ENCODE peak calls at places on chromosome 17, in five cellular contexts. One of them, this sample, is unnamed.

GRCh38 chr17:80919331-80920284 is 72.0 kb upstream of the CHMP6 start:
- DNase-seq in tibial nerve: no peak
- DNase-seq in prostate gland: no peak
- DNase-seq in upper lobe of right lung: peak; percentile 54
- DNase-seq in fibroblast of lung: no peak
- DNase-seq in this sample: peak; percentile 21

GRCh38 chr17:33218657-33219298 is 74.3 kb downstream of the ASIC2 start:
- DNase-seq in upper lobe of right lung: no peak
- DNase-seq in tibial nerve: no peak
- DNase-seq in prostate gland: no peak
- DNase-seq in fibroblast of lung: peak; percentile 51
- DNase-seq in this sample: no peak

GRCh38 chr17:6138761-6139446 is 68.7 kb downstream of the WSCD1 start:
- DNase-seq in upper lobe of right lung: no peak
- DNase-seq in prostate gland: no peak
- DNase-seq in tibial nerve: no peak
- DNase-seq in fibroblast of lung: no peak
- DNase-seq in this sample: no peak

GRCh38 chr17:69761767-69762321 is 313.2 kb upstream of the KCNJ16 start:
- DNase-seq in prostate gland: no peak
- DNase-seq in upper lobe of right lung: no peak
- DNase-seq in tibial nerve: peak; percentile 48
- DNase-seq in fibroblast of lung: peak; percentile 93
- DNase-seq in this sample: no peak

GRCh38 chr17:4728124-4728523 is 3.1 kb upstream of the MED11 start:
- DNase-seq in upper lobe of right lung: no peak
- DNase-seq in tibial nerve: no peak
- DNase-seq in prostate gland: no peak
- DNase-seq in fibroblast of lung: no peak
- DNase-seq in this sample: no peak

GRCh38 chr17:4375039-4375748 is 8.7 kb upstream of the UBE2G1 start:
- DNase-seq in fibroblast of lung: no peak
- DNase-seq in tibial nerve: no peak
- DNase-seq in upper lobe of right lung: no peak
- DNase-seq in prostate gland: no peak
- DNase-seq in this sample: no peak

GRCh38 chr17:76997981-76998531 is 129.9 kb downstream of the MGAT5B start:
- DNase-seq in upper lobe of right lung: no peak
- DNase-seq in prostate gland: no peak
- DNase-seq in fibroblast of lung: no peak
- DNase-seq in tibial nerve: no peak
- DNase-seq in this sample: no peak

GRCh38 chr17:71180801-71181385 is 939.9 kb upstream of the SOX9 start:
- DNase-seq in tibial nerve: no peak
- DNase-seq in prostate gland: peak; percentile 20
- DNase-seq in upper lobe of right lung: no peak
- DNase-seq in fibroblast of lung: peak; percentile 74
- DNase-seq in this sample: no peak

GRCh38 chr17:47726796-47727703 is 6.0 kb upstream of the TBX21 start:
- DNase-seq in fibroblast of lung: no peak
- DNase-seq in tibial nerve: no peak
- DNase-seq in prostate gland: no peak
- DNase-seq in upper lobe of right lung: no peak
- DNase-seq in this sample: no peak

GRCh38 chr17:78667741-78668640 is 90.8 kb upstream of the DNAH17 start:
- DNase-seq in prostate gland: no peak
- DNase-seq in fibroblast of lung: no peak
- DNase-seq in upper lobe of right lung: peak; percentile 23
- DNase-seq in tibial nerve: no peak
- DNase-seq in this sample: peak; percentile 17

GRCh38 chr17:77087650-77088454 is 52.9 kb upstream of the SEC14L1 start:
- DNase-seq in fibroblast of lung: no peak
- DNase-seq in tibial nerve: no peak
- DNase-seq in upper lobe of right lung: no peak
- DNase-seq in prostate gland: no peak
- DNase-seq in this sample: no peak

GRCh38 chr17:76869209-76869877 is 1.1 kb downstream of the MGAT5B start:
- DNase-seq in prostate gland: no peak
- DNase-seq in fibroblast of lung: no peak
- DNase-seq in tibial nerve: no peak
- DNase-seq in upper lobe of right lung: no peak
- DNase-seq in this sample: no peak

GRCh38 chr17:46262271-46262670 is 32.7 kb upstream of the LRRC37A start:
- DNase-seq in tibial nerve: no peak
- DNase-seq in fibroblast of lung: no peak
- DNase-seq in upper lobe of right lung: no peak
- DNase-seq in prostate gland: no peak
- DNase-seq in this sample: no peak

GRCh38 chr17:36808181-36808661 is 129.1 kb upstream of the LHX1 start:
- DNase-seq in tibial nerve: no peak
- DNase-seq in fibroblast of lung: no peak
- DNase-seq in prostate gland: no peak
- DNase-seq in upper lobe of right lung: no peak
- DNase-seq in this sample: no peak

GRCh38 chr17:75487351-75488070 is 27.8 kb downstream of the CASKIN2 start:
- DNase-seq in fibroblast of lung: no peak
- DNase-seq in prostate gland: no peak
- DNase-seq in tibial nerve: no peak
- DNase-seq in upper lobe of right lung: peak; percentile 69
- DNase-seq in this sample: no peak

GRCh38 chr17:50481648-50482047 is 3.0 kb downstream of the RSAD1 start:
- DNase-seq in tibial nerve: no peak
- DNase-seq in upper lobe of right lung: no peak
- DNase-seq in prostate gland: no peak
- DNase-seq in fibroblast of lung: no peak
- DNase-seq in this sample: no peak

GRCh38 chr17:45785373-45786193 is 1.5 kb downstream of the CRHR1 start:
- DNase-seq in prostate gland: no peak
- DNase-seq in fibroblast of lung: no peak
- DNase-seq in upper lobe of right lung: no peak
- DNase-seq in tibial nerve: no peak
- DNase-seq in this sample: peak; percentile 53

GRCh38 chr17:58189436-58190146 is 2.9 kb upstream of the EPX start:
- DNase-seq in tibial nerve: peak; percentile 12
- DNase-seq in prostate gland: no peak
- DNase-seq in upper lobe of right lung: peak; percentile 88
- DNase-seq in fibroblast of lung: peak; percentile 74
- DNase-seq in this sample: no peak

GRCh38 chr17:45397796-45398195 is 34.9 kb downstream of the ARHGAP27 start:
- DNase-seq in tibial nerve: no peak
- DNase-seq in upper lobe of right lung: no peak
- DNase-seq in prostate gland: no peak
- DNase-seq in fibroblast of lung: no peak
- DNase-seq in this sample: no peak

GRCh38 chr17:39462644-39463375 is 1.5 kb downstream of the CDK12 start:
- DNase-seq in prostate gland: no peak
- DNase-seq in fibroblast of lung: peak; percentile 5
- DNase-seq in upper lobe of right lung: peak; percentile 63
- DNase-seq in tibial nerve: no peak
- DNase-seq in this sample: no peak

GRCh38 chr17:66167189-66167815 is 24.6 kb downstream of the CEP112 start:
- DNase-seq in prostate gland: no peak
- DNase-seq in upper lobe of right lung: no peak
- DNase-seq in tibial nerve: no peak
- DNase-seq in fibroblast of lung: no peak
- DNase-seq in this sample: no peak

GRCh38 chr17:80819422-80820164 is 172.0 kb upstream of the CHMP6 start:
- DNase-seq in upper lobe of right lung: peak; percentile 59
- DNase-seq in fibroblast of lung: no peak
- DNase-seq in prostate gland: no peak
- DNase-seq in tibial nerve: no peak
- DNase-seq in this sample: no peak

DNA sequence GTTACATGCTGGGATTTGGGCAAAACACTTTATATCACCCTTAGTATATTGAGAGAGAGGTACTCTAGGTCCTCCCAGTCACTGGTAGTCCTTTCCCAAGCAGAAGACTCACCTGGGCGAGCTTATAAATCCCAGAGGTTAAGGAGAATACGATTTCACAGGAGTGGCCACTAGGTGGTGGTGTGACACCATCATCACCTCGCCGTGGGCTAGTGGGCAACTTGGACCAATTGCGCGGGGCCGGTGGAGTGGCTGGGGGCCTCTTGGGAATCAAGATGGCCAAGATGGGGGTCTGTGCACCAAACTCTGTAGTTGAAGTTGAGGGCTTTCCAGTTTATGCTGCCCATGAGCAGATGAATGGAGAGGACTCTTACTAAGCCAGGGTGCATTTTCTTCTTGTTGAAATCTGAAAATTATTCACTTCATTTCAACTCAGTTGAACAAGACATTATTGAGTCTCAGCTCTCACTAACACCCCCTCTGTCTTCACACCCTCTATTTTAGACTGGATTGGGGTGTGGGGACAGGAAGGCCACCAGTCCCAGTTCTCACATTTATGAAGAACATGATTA is 38.2 kb upstream of the PIRT start:
- DNase-seq in prostate gland: peak; percentile 19
- DNase-seq in upper lobe of right lung: peak; percentile 64
- DNase-seq in tibial nerve: peak; percentile 39
- DNase-seq in fibroblast of lung: peak; percentile 17
- DNase-seq in this sample: no peak
- H3K4me3 ChIP-seq in prostate gland: no peak overlapping the region
- H3K4me3 ChIP-seq in upper lobe of right lung: no peak overlapping the region
- H3K4me3 ChIP-seq in tibial nerve: no peak overlapping the region
- H3K4me3 ChIP-seq in fibroblast of lung: no peak overlapping the region
- H3K4me3 ChIP-seq in this sample: no peak overlapping the region

DNA sequence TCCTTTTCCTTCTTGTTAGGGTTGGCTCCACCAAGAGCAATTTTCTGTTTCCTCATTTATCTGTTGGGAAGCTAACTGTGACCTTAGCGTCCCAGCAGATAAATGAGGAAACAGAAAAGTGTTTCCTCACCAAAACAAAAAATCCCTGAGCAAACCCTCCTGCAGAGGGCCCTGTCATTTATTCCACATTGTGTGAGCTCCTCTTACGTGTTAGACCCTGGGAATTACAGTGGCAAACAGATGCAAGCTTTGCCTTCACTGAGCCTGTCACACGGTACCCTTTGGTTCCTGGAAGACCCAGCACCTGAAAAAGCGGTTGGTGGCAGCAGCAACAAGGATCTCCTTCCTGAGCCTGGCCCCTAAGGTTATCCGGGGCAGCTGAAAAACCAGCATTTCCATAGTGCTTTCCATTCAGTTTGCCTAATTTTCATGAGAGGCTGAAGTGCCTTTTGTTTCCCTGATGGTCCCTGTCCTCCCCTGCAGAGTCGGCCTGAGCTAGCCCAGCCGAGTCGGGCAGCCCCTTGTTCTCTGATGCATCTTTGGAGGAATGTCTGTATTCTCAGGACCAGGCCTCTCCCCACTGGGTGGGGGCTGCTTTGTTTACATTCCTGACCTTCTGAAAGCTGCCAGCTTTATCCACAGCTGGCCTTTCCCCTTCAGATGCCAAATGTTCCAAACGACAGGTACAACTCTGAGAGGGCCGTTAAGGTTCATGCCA is 34.7 kb downstream of the YPEL2 start:
- DNase-seq in fibroblast of lung: no peak
- DNase-seq in prostate gland: no peak
- DNase-seq in tibial nerve: no peak
- DNase-seq in upper lobe of right lung: no peak
- DNase-seq in this sample: no peak
- TF ChIP-seq CTCF in fibroblast of lung: no peak
- TF ChIP-seq CTCF in prostate gland: no peak
- TF ChIP-seq CTCF in tibial nerve: peak; percentile 24
- TF ChIP-seq CTCF in upper lobe of right lung: no peak
- TF ChIP-seq CTCF in this sample: no peak

DNA sequence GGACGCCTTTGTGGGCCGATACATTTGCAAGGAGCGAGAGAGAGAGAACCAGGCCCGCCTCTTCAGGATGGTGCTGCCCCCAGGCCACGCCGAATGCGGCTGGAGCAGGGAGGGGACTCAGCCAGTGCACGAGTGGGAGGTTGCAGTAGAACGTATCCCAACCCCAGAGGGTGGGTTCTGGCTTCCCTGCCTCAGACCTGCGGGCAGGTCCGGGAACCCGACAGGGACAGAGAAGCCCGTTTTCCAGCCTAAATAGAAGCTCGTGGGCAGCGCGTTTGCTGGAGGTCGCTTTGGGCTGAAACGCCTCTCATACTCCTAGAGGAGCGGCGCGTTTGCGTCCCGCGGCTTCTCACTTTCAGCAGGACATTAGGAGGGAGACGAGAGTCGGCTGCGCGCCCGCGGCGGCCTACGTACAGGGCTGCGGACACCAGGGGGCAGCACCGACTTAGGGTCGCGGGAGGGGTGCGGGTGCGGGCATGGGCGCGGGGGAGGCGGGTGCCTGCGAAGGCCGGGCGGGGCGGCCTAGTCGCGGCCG is 11.0 kb downstream of the TBX2 start:
- DNase-seq in upper lobe of right lung: peak; percentile 87
- DNase-seq in prostate gland: no peak
- DNase-seq in tibial nerve: peak; percentile 70
- DNase-seq in fibroblast of lung: peak; percentile 94
- DNase-seq in this sample: peak; percentile 63
- H3K27me3 ChIP-seq in upper lobe of right lung: peaks cover 32% of the 10 kb centered on the region
- H3K27me3 ChIP-seq in prostate gland: no peaks in the 10 kb centered on the region
- H3K27me3 ChIP-seq in tibial nerve: peaks cover 18% of the 10 kb centered on the region
- H3K27me3 ChIP-seq in fibroblast of lung: no peaks in the 10 kb centered on the region
- H3K27me3 ChIP-seq in this sample: peaks cover 46% of the 10 kb centered on the region

GRCh38 chr17:19464033-19465026 is 53.3 kb downstream of the RNF112 start:
- DNase-seq in prostate gland: no peak
- DNase-seq in fibroblast of lung: peak; percentile 19
- DNase-seq in upper lobe of right lung: no peak
- DNase-seq in tibial nerve: peak; percentile 53
- DNase-seq in this sample: no peak
- H3K4me3 ChIP-seq in prostate gland: no peak overlapping the region
- H3K4me3 ChIP-seq in fibroblast of lung: no peak overlapping the region
- H3K4me3 ChIP-seq in upper lobe of right lung: no peak overlapping the region
- H3K4me3 ChIP-seq in tibial nerve: no peak overlapping the region
- H3K4me3 ChIP-seq in this sample: no peak overlapping the region

DNA sequence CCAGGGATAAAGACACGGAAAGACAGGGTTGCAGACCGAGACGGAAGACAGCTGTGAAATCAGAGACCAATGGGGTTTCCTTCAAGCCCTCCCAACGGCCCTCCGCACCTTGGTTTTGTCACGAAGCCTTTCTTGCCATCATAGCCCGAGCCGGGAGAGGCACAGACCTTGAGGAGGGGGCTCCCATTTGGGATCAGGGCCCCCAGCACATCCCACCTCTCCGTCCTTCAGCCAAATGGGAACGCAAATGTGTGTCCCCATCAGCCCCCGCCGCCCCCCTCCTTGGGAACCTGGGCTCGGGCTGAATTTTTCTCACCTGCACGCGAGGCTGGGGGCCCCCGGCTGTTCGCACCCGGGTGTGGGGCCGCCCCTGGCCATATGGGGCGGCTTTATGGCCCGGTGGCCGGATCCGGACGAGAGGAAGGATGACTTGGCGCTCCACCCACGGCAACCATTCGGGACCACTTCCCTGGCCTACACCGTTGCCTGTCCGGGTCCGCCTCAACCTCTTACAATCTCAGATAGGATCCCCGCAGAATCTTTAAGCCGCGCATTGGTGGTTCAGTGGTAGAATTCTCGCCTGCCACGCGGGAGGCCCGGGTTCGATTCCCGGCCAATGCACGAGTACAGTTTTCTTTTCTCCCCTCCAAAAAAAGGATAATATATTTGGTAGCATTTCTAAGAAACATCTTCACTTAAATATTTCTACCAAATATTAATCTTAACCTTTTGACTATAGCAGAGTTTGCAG is 1.5 kb upstream of the HES7 start:
- DNase-seq in fibroblast of lung: peak; percentile 72
- DNase-seq in upper lobe of right lung: peak; percentile 82
- DNase-seq in prostate gland: peak; percentile 80
- DNase-seq in tibial nerve: peak; percentile 97
- DNase-seq in this sample: peak; percentile 86
- TF ChIP-seq CTCF in fibroblast of lung: no peak
- TF ChIP-seq CTCF in upper lobe of right lung: no peak
- TF ChIP-seq CTCF in prostate gland: no peak
- TF ChIP-seq CTCF in tibial nerve: no peak
- TF ChIP-seq CTCF in this sample: no peak

This sample was measured in dorsolateral prefrontal cortex.